ENCODE peak calls at places on chromosomes 5 and 9, in six cellular contexts. One of them, this sample, is unnamed.

GRCh38 chr5:153458266-153458665 is 32.2 kb upstream of the GRIA1 start:
- DNase-seq in HuH-7: no peak
- DNase-seq in stimulated activated naive B cell treated with anti-CD40 and anti-IgM and Interleukin-4, amounts not matched to agents 10 μg/mL and 1 μg/mL and 100 μg/mL, for 72 hours: no peak
- DNase-seq in Calu3: no peak
- DNase-seq in CD4-positive, alpha-beta T cell: no peak
- DNase-seq in nephron progenitor cell: no peak
- DNase-seq in this sample: no peak

GRCh38 chr5:127907907-127908306 is 175.7 kb upstream of the SLC12A2 start:
- DNase-seq in CD4-positive, alpha-beta T cell: no peak
- DNase-seq in HuH-7: no peak
- DNase-seq in nephron progenitor cell: no peak
- DNase-seq in stimulated activated naive B cell treated with anti-CD40 and anti-IgM and Interleukin-4, amounts not matched to agents 10 μg/mL and 1 μg/mL and 100 μg/mL, for 72 hours: no peak
- DNase-seq in Calu3: no peak
- DNase-seq in this sample: no peak

GRCh38 chr5:108606185-108606584 is 141.5 kb upstream of the FER start:
- DNase-seq in stimulated activated naive B cell treated with anti-CD40 and anti-IgM and Interleukin-4, amounts not matched to agents 10 μg/mL and 1 μg/mL and 100 μg/mL, for 72 hours: no peak
- DNase-seq in HuH-7: no peak
- DNase-seq in nephron progenitor cell: no peak
- DNase-seq in Calu3: no peak
- DNase-seq in CD4-positive, alpha-beta T cell: no peak
- DNase-seq in this sample: no peak

GRCh38 chr9:84701801-84702200 is 32.3 kb downstream of the NTRK2 start:
- DNase-seq in HuH-7: no peak
- DNase-seq in nephron progenitor cell: no peak
- DNase-seq in CD4-positive, alpha-beta T cell: no peak
- DNase-seq in Calu3: no peak
- DNase-seq in stimulated activated naive B cell treated with anti-CD40 and anti-IgM and Interleukin-4, amounts not matched to agents 10 μg/mL and 1 μg/mL and 100 μg/mL, for 72 hours: no peak
- DNase-seq in this sample: no peak

GRCh38 chr9:106697799-106698591 is 165.0 kb upstream of the ZNF462 start:
- DNase-seq in HuH-7: no peak
- DNase-seq in stimulated activated naive B cell treated with anti-CD40 and anti-IgM and Interleukin-4, amounts not matched to agents 10 μg/mL and 1 μg/mL and 100 μg/mL, for 72 hours: no peak
- DNase-seq in Calu3: peak
- DNase-seq in CD4-positive, alpha-beta T cell: no peak
- DNase-seq in nephron progenitor cell: peak
- DNase-seq in this sample: peak

GRCh38 chr5:170773031-170773985 is 10.2 kb upstream of the GABRP start:
- DNase-seq in nephron progenitor cell: no peak
- DNase-seq in Calu3: peak
- DNase-seq in CD4-positive, alpha-beta T cell: no peak
- DNase-seq in stimulated activated naive B cell treated with anti-CD40 and anti-IgM and Interleukin-4, amounts not matched to agents 10 μg/mL and 1 μg/mL and 100 μg/mL, for 72 hours: no peak
- DNase-seq in HuH-7: no peak
- DNase-seq in this sample: no peak

GRCh38 chr5:99317136-99317535 is 388.3 kb upstream of the CHD1 start:
- DNase-seq in Calu3: no peak
- DNase-seq in HuH-7: no peak
- DNase-seq in stimulated activated naive B cell treated with anti-CD40 and anti-IgM and Interleukin-4, amounts not matched to agents 10 μg/mL and 1 μg/mL and 100 μg/mL, for 72 hours: no peak
- DNase-seq in CD4-positive, alpha-beta T cell: no peak
- DNase-seq in nephron progenitor cell: no peak
- DNase-seq in this sample: no peak

GRCh38 chr9:91222457-91222856 is 139.3 kb downstream of the AUH start:
- DNase-seq in Calu3: no peak
- DNase-seq in stimulated activated naive B cell treated with anti-CD40 and anti-IgM and Interleukin-4, amounts not matched to agents 10 μg/mL and 1 μg/mL and 100 μg/mL, for 72 hours: no peak
- DNase-seq in CD4-positive, alpha-beta T cell: no peak
- DNase-seq in nephron progenitor cell: no peak
- DNase-seq in HuH-7: no peak
- DNase-seq in this sample: no peak

GRCh38 chr5:143916441-143916840 is 104.5 kb downstream of the HMHB1 start:
- DNase-seq in HuH-7: no peak
- DNase-seq in nephron progenitor cell: no peak
- DNase-seq in CD4-positive, alpha-beta T cell: no peak
- DNase-seq in stimulated activated naive B cell treated with anti-CD40 and anti-IgM and Interleukin-4, amounts not matched to agents 10 μg/mL and 1 μg/mL and 100 μg/mL, for 72 hours: no peak
- DNase-seq in Calu3: no peak
- DNase-seq in this sample: peak

GRCh38 chr5:80569961-80570786 is at the start of gene ANKRD34B:
- DNase-seq in nephron progenitor cell: peak
- DNase-seq in stimulated activated naive B cell treated with anti-CD40 and anti-IgM and Interleukin-4, amounts not matched to agents 10 μg/mL and 1 μg/mL and 100 μg/mL, for 72 hours: no peak
- DNase-seq in CD4-positive, alpha-beta T cell: no peak
- DNase-seq in Calu3: peak
- DNase-seq in HuH-7: peak
- DNase-seq in this sample: peak

GRCh38 chr9:8589476-8589875 is 789.9 kb upstream of the DMAC1 start:
- DNase-seq in Calu3: no peak
- DNase-seq in stimulated activated naive B cell treated with anti-CD40 and anti-IgM and Interleukin-4, amounts not matched to agents 10 μg/mL and 1 μg/mL and 100 μg/mL, for 72 hours: no peak
- DNase-seq in nephron progenitor cell: no peak
- DNase-seq in CD4-positive, alpha-beta T cell: no peak
- DNase-seq in HuH-7: no peak
- DNase-seq in this sample: no peak

GRCh38 chr9:117247271-117247670 is 167.6 kb downstream of the ASTN2 start:
- DNase-seq in Calu3: no peak
- DNase-seq in HuH-7: peak
- DNase-seq in CD4-positive, alpha-beta T cell: no peak
- DNase-seq in nephron progenitor cell: no peak
- DNase-seq in stimulated activated naive B cell treated with anti-CD40 and anti-IgM and Interleukin-4, amounts not matched to agents 10 μg/mL and 1 μg/mL and 100 μg/mL, for 72 hours: no peak
- DNase-seq in this sample: peak

GRCh38 chr5:39024005-39024404 is 50.2 kb downstream of the RICTOR start:
- DNase-seq in HuH-7: no peak
- DNase-seq in nephron progenitor cell: no peak
- DNase-seq in Calu3: no peak
- DNase-seq in CD4-positive, alpha-beta T cell: no peak
- DNase-seq in stimulated activated naive B cell treated with anti-CD40 and anti-IgM and Interleukin-4, amounts not matched to agents 10 μg/mL and 1 μg/mL and 100 μg/mL, for 72 hours: no peak
- DNase-seq in this sample: no peak

GRCh38 chr5:41649659-41650058 is 139.3 kb upstream of the PLCXD3 start:
- DNase-seq in Calu3: no peak
- DNase-seq in CD4-positive, alpha-beta T cell: no peak
- DNase-seq in stimulated activated naive B cell treated with anti-CD40 and anti-IgM and Interleukin-4, amounts not matched to agents 10 μg/mL and 1 μg/mL and 100 μg/mL, for 72 hours: no peak
- DNase-seq in nephron progenitor cell: no peak
- DNase-seq in HuH-7: no peak
- DNase-seq in this sample: no peak